ENCODE peak calls at places on chromosome 11, in four cellular contexts. F is endodermal cell, R is Peyer's patch, A is DND-41. M is an unnamed sample. For H3K4me1, the result is how much of the 10 kb centered on the place peaks cover.

GRCh38 chr11:19913893-19914249 is 201.2 kb downstream of the NAV2 start:
- DNase-seq in R (no peak), F (no peak), A (no peak), M (no peak)

GRCh38 chr11:71447791-71448256 is 369 bp downstream of the DHCR7 start:
- DNase-seq in R (peak), F (no peak), A (peak), M (peak)

GRCh38 chr11:77470971-77471370 is 2.9 kb downstream of the PAK1 start:
- DNase-seq in F (no peak), A (no peak), R (no peak), M (no peak)

GRCh38 chr11:104410336-104410735 is 246.4 kb upstream of the PDGFD start:
- DNase-seq in R (no peak), A (peak), F (no peak), M (no peak)

GRCh38 chr11:73374130-73374529 is 2.1 kb upstream of the RELT start:
- DNase-seq in A (no peak), R (no peak), F (no peak), M (no peak)

GRCh38 chr11:66113132-66113856 is 43.2 kb downstream of the PACS1 start:
- DNase-seq in F (no peak), R (no peak), A (no peak), M (no peak)

GRCh38 chr11:46290598-46291309 is 13.3 kb downstream of the CREB3L1 start:
- DNase-seq in R (peak), F (peak), A (peak), M (peak)

GRCh38 chr11:385594-386351 is 8.2 kb upstream of the PKP3 start:
- DNase-seq in A (no peak), R (no peak), F (no peak), M (no peak)

GRCh38 chr11:36148701-36149100 is 140.5 kb downstream of the COMMD9 start:
- DNase-seq in F (no peak), R (no peak), A (no peak), M (no peak)

GRCh38 chr11:128458316-128458715 is 129.0 kb downstream of the ETS1 start:
- DNase-seq in F (no peak), A (no peak), R (no peak), M (no peak)

GRCh38 chr11:74037309-74037708 is 28.4 kb upstream of the UCP3 start:
- DNase-seq in R (no peak), F (no peak), A (no peak), M (no peak)

GRCh38 chr11:87459351-87459750 is 421.6 kb downstream of the TMEM135 start:
- DNase-seq in A (no peak), R (no peak), F (no peak), M (no peak)

GRCh38 chr11:27618591-27618990 is 81.7 kb downstream of the BDNF start:
- DNase-seq in R (no peak), F (no peak), A (no peak), M (no peak)

GRCh38 chr11:13862845-13863392 is 99.6 kb upstream of the SPON1 start:
- DNase-seq in A (no peak), R (no peak), F (no peak), M (no peak)

GRCh38 chr11:99098751-99099150 is 78.0 kb downstream of the CNTN5 start:
- DNase-seq in R (no peak), A (no peak), F (no peak), M (no peak)

GRCh38 chr11:134581966-134582787 is 170.1 kb upstream of the B3GAT1 start:
- DNase-seq in F (no peak), R (no peak), A (peak), M (no peak)

GRCh38 chr11:9448576-9449352 is 12.0 kb upstream of the ZNF143 start:
- DNase-seq in F (no peak), R (no peak), A (no peak), M (no peak)

GRCh38 chr11:94938399-94939055 is 34.8 kb downstream of the CWC15 start:
- DNase-seq in A (no peak), R (no peak), F (no peak), M (no peak)

GRCh38 chr11:66189031-66189745 is 79.3 kb upstream of the RAB1B start:
- DNase-seq in R (no peak), A (no peak), F (no peak), M (no peak)

GRCh38 chr11:132427611-132428010 is 1057.2 kb downstream of the NTM start:
- DNase-seq in A (peak), R (no peak), F (no peak), M (no peak)

GRCh38 chr11:119607726-119608125 is 121.3 kb downstream of the NECTIN1 start:
- DNase-seq in F (no peak), R (no peak), A (no peak), M (no peak)

GRCh38 chr11:22878604-22879003 is 18.3 kb upstream of the CCDC179 start:
- DNase-seq in R (no peak), A (no peak), F (no peak), M (no peak)

GRCh38 chr11:72579816-72580647 is 94.2 kb downstream of the PDE2A start:
- DNase-seq in F (peak), A (no peak), R (peak), M (no peak)

GRCh38 chr11:7603031-7603781 is 70.1 kb downstream of the CYB5R2 start:
- DNase-seq in A (no peak), F (no peak), R (no peak), M (no peak)
- H3K4me1 ChIP-seq in A (under half), F (under half), R (under half), M (under half)

GRCh38 chr11:34633990-34634725 is 13.3 kb downstream of the EHF start:
- DNase-seq in A (no peak), F (peak), R (no peak), M (no peak)
- H3K4me1 ChIP-seq in A (under half), F (under half), R (under half), M (half or more)

GRCh38 chr11:64776425-64776824 is 1.9 kb downstream of the SF1 start:
- DNase-seq in A (no peak), R (no peak), F (no peak), M (no peak)

GRCh38 chr11:64778223-64778472 is 194 bp downstream of the SF1 start:
- DNase-seq in R (no peak), F (no peak), A (no peak), M (no peak)

GRCh38 chr11:64778473-64779298 is at the start of gene SF1:
- DNase-seq in A (peak), R (peak), F (peak), M (peak)

GRCh38 chr11:64777449-64778222 is 706 bp downstream of the SF1 start:
- DNase-seq in F (peak), A (peak), R (peak), M (peak)

GRCh38 chr11:64776875-64777274 is 1.5 kb downstream of the SF1 start:
- DNase-seq in R (peak), A (no peak), F (no peak), M (no peak)
- H3K4me1 ChIP-seq in R (under half), A (half or more), F (under half), M (half or more)

DNA sequence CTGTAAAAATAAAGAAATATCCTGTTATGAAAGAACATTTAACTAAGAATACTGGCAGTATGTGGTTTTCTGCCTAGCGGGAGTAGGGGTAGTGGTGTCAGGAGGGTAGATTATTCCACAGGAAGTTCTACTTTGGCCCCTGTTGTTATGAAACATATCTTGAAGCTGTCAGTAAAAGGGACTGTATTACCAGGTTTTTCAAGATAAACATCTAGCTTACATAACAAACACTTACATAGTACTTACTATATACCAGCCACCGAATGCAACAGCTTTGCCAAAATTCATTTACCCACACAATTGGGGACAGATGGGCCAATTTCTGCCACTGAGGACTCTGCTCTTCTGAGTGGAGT is 3.7 kb downstream of the TMEM123 start:
- DNase-seq in F (no peak), A (no peak), R (no peak), M (no peak)
- H3K4me1 ChIP-seq in F (under half), A (under half), R (under half), M (under half)

DNA sequence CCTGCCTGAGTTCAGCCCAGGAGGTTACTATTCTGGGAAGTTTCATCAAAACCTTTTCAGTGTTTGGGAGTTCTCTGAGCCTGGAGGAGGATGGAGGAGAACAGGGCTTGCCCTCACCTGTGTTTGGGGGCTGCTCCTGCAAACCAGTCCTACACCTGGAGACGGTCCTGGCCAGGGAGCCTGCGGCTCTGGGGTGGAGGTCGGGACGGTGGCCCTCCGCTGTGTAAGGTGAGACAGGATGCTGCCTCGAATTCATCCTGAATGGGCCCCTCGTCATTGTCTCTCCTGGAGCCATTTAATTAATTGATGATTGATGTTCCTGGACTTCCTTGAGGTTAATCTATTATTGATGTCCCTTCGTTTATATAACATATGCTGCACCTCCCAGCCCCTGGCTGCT is 6.3 kb downstream of the DAGLA start:
- DNase-seq in A (no peak), F (peak), R (no peak), M (no peak)
- H3K4me1 ChIP-seq in A (under half), F (under half), R (under half), M (under half)

DNA sequence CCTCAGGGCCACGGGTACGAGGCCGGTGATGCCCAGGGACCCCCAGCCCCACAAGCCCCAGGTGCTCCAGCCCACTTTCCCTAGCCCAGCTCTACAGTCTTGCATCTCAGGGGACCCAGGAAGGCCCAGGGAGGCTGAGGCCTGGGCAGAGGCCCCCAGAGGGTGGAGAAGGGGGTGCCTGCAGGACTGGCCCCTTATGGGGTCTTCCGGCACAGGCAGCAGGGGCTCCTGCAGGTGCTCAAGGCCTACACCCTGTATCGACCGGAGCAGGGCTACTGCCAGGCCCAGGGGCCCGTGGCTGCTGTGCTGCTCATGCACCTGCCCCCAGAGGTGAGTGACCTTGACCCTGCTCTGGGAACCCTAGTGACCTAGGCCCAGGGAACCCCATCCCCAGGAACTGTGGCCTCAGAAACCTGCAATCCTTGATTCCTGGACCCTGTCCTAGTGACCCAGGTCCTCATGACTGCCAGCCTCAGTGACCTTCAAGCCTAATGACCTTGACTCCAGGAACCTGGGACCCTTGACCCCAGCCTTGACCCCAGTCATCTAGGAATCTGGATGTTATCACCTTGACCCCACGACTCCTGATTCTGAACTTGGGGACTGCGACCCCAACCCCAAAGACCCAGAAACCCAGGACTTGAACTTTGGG is 1.9 kb downstream of the TBC1D10C start:
- DNase-seq in F (no peak), R (no peak), A (no peak), M (no peak)
- H3K4me1 ChIP-seq in F (under half), R (half or more), A (half or more), M (under half)